ENCODE peak calls at places on chromosomes 5 and 9, in five cellular contexts. One of them, this sample, is unnamed.
A peak's percentile ranks its signal among the peaks of the same experiment; 100 is the strongest.

GRCh38 chr5:79850316-79850822 is 140.7 kb downstream of the MTX3 start:
- DNase-seq in PC-9: no peak
- DNase-seq in neural progenitor cell: peak; percentile 74
- DNase-seq in GM23248: peak; percentile 72
- DNase-seq in mesenchymal stem cell: no peak
- DNase-seq in this sample: no peak

GRCh38 chr5:80061005-80061404 is 25.9 kb downstream of the THBS4 start:
- DNase-seq in mesenchymal stem cell: peak; percentile 47
- DNase-seq in GM23248: no peak
- DNase-seq in neural progenitor cell: no peak
- DNase-seq in PC-9: no peak
- DNase-seq in this sample: no peak

GRCh38 chr9:126398403-126399058 is 71.9 kb downstream of the MVB12B start:
- DNase-seq in GM23248: peak; percentile 75
- DNase-seq in neural progenitor cell: peak; percentile 75
- DNase-seq in PC-9: no peak
- DNase-seq in mesenchymal stem cell: peak; percentile 60
- DNase-seq in this sample: peak; percentile 66

GRCh38 chr5:154205441-154206117 is 15.0 kb downstream of the GALNT10 start:
- DNase-seq in PC-9: no peak
- DNase-seq in neural progenitor cell: no peak
- DNase-seq in mesenchymal stem cell: peak; percentile 61
- DNase-seq in GM23248: peak; percentile 22
- DNase-seq in this sample: no peak

GRCh38 chr9:135526730-135527571 is 5.7 kb downstream of the LCN1 start:
- DNase-seq in neural progenitor cell: peak; percentile 31
- DNase-seq in GM23248: no peak
- DNase-seq in PC-9: no peak
- DNase-seq in mesenchymal stem cell: no peak
- DNase-seq in this sample: no peak

GRCh38 chr5:98072921-98073320 is 700.5 kb upstream of the RGMB start:
- DNase-seq in GM23248: no peak
- DNase-seq in mesenchymal stem cell: no peak
- DNase-seq in neural progenitor cell: no peak
- DNase-seq in PC-9: no peak
- DNase-seq in this sample: no peak

GRCh38 chr5:55510523-55510880 is 24.3 kb downstream of the PLPP1 start:
- DNase-seq in PC-9: no peak
- DNase-seq in mesenchymal stem cell: no peak
- DNase-seq in GM23248: no peak
- DNase-seq in neural progenitor cell: no peak
- DNase-seq in this sample: no peak

GRCh38 chr5:170182461-170182860 is 50.3 kb upstream of the C5orf58 start:
- DNase-seq in mesenchymal stem cell: no peak
- DNase-seq in PC-9: no peak
- DNase-seq in GM23248: no peak
- DNase-seq in neural progenitor cell: peak; percentile 34
- DNase-seq in this sample: no peak

GRCh38 chr5:66960373-66961137 is 236.0 kb downstream of the CD180 start:
- DNase-seq in GM23248: peak; percentile 47
- DNase-seq in neural progenitor cell: no peak
- DNase-seq in PC-9: no peak
- DNase-seq in mesenchymal stem cell: peak; percentile 32
- DNase-seq in this sample: no peak

GRCh38 chr5:8864053-8864452 is 681.8 kb downstream of the SEMA5A start:
- DNase-seq in PC-9: no peak
- DNase-seq in mesenchymal stem cell: peak; percentile 34
- DNase-seq in GM23248: peak; percentile 37
- DNase-seq in neural progenitor cell: peak; percentile 56
- DNase-seq in this sample: peak; percentile 85

GRCh38 chr5:154196955-154197652 is 6.6 kb downstream of the GALNT10 start:
- DNase-seq in neural progenitor cell: peak; percentile 43
- DNase-seq in mesenchymal stem cell: peak; percentile 76
- DNase-seq in GM23248: no peak
- DNase-seq in PC-9: peak; percentile 50
- DNase-seq in this sample: no peak

GRCh38 chr9:133331221-133331620 is 4.8 kb downstream of the SURF6 start:
- DNase-seq in GM23248: no peak
- DNase-seq in PC-9: no peak
- DNase-seq in mesenchymal stem cell: no peak
- DNase-seq in neural progenitor cell: no peak
- DNase-seq in this sample: no peak

GRCh38 chr5:77638763-77639451 is 394 bp upstream of the OTP start:
- DNase-seq in PC-9: no peak
- DNase-seq in GM23248: peak; percentile 35
- DNase-seq in mesenchymal stem cell: no peak
- DNase-seq in neural progenitor cell: peak; percentile 95
- DNase-seq in this sample: no peak

GRCh38 chr9:97553141-97553540 is 51.7 kb downstream of the TMOD1 start:
- DNase-seq in mesenchymal stem cell: no peak
- DNase-seq in PC-9: no peak
- DNase-seq in GM23248: no peak
- DNase-seq in neural progenitor cell: no peak
- DNase-seq in this sample: no peak

GRCh38 chr9:93996367-93996766 is 41.2 kb upstream of the BARX1 start:
- DNase-seq in PC-9: no peak
- DNase-seq in neural progenitor cell: no peak
- DNase-seq in mesenchymal stem cell: no peak
- DNase-seq in GM23248: no peak
- DNase-seq in this sample: no peak

GRCh38 chr5:174575043-174575442 is 149.3 kb upstream of the MSX2 start:
- DNase-seq in mesenchymal stem cell: no peak
- DNase-seq in neural progenitor cell: no peak
- DNase-seq in PC-9: no peak
- DNase-seq in GM23248: no peak
- DNase-seq in this sample: no peak
- H2AFZ ChIP-seq in mesenchymal stem cell: no peak overlapping the region
- H2AFZ ChIP-seq in neural progenitor cell: no peak overlapping the region
- H2AFZ ChIP-seq in PC-9: no peak overlapping the region
- H2AFZ ChIP-seq in GM23248: no peak overlapping the region
- H2AFZ ChIP-seq in this sample: no peak overlapping the region

GRCh38 chr5:103541567-103541966 is 21.0 kb downstream of the NUDT12 start:
- DNase-seq in GM23248: no peak
- DNase-seq in neural progenitor cell: no peak
- DNase-seq in PC-9: no peak
- DNase-seq in mesenchymal stem cell: no peak
- DNase-seq in this sample: no peak

GRCh38 chr5:103541114-103541513 is 21.5 kb downstream of the NUDT12 start:
- DNase-seq in neural progenitor cell: no peak
- DNase-seq in mesenchymal stem cell: no peak
- DNase-seq in PC-9: no peak
- DNase-seq in GM23248: no peak
- DNase-seq in this sample: no peak

GRCh38 chr5:103542441-103542840 is 20.1 kb downstream of the NUDT12 start:
- DNase-seq in PC-9: no peak
- DNase-seq in mesenchymal stem cell: no peak
- DNase-seq in GM23248: no peak
- DNase-seq in neural progenitor cell: no peak
- DNase-seq in this sample: peak; percentile 17

DNA sequence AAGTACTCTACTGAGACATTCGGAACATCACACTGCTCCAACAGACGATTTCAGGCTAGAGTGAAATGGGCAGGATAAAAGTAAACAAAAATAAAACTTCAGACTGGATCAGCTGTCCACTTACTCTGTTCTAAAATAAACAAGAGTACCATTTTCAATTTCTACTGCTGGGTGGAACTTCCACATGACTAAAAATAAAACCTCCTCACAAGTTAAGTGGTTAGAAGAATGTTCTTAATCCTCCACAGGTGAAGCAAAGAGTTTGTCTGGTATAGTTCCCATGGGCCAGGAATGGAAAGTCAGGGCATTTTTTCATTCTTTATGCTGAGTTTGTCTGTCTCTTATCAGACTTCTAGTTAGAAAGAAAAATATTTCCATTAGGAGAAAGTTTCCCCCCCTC is 15.7 kb downstream of the NUDT12 start:
- DNase-seq in GM23248: no peak
- DNase-seq in mesenchymal stem cell: no peak
- DNase-seq in neural progenitor cell: no peak
- DNase-seq in PC-9: no peak
- DNase-seq in this sample: no peak
- H2AFZ ChIP-seq in GM23248: no peak overlapping the region
- H2AFZ ChIP-seq in mesenchymal stem cell: no peak overlapping the region
- H2AFZ ChIP-seq in neural progenitor cell: no peak overlapping the region
- H2AFZ ChIP-seq in PC-9: no peak overlapping the region
- H2AFZ ChIP-seq in this sample: no peak overlapping the region

GRCh38 chr9:84111726-84112125 is 131.1 kb downstream of the RMI1 start:
- DNase-seq in mesenchymal stem cell: no peak
- DNase-seq in neural progenitor cell: no peak
- DNase-seq in PC-9: no peak
- DNase-seq in GM23248: peak; percentile 40
- DNase-seq in this sample: peak; percentile 24
- H2AFZ ChIP-seq in mesenchymal stem cell: no peak overlapping the region
- H2AFZ ChIP-seq in neural progenitor cell: no peak overlapping the region
- H2AFZ ChIP-seq in PC-9: no peak overlapping the region
- H2AFZ ChIP-seq in GM23248: no peak overlapping the region
- H2AFZ ChIP-seq in this sample: no peak overlapping the region

DNA sequence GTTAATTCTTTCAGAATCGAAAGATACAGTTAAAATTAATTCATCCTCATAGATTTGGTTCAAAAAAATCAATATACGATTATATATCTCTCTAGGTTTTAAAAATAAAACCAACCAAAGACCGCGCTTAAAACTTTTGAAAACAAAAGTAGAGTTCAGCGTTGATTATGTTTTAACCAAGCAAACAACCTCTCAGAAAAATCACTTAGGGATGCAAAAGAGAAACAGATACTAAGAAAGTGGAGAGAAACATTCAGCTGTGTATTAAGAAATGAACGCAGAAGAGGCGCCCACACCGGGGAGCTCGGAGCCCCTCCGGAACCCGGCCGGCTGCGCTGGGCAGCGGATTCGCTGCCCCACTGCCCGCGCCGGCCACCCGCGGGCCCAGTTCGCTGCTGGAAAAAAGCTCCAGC is 1.4 kb downstream of the PITX1 start:
- DNase-seq in mesenchymal stem cell: peak; percentile 29
- DNase-seq in PC-9: no peak
- DNase-seq in GM23248: peak; percentile 15
- DNase-seq in neural progenitor cell: no peak
- DNase-seq in this sample: no peak
- H2AFZ ChIP-seq in mesenchymal stem cell: no peak overlapping the region
- H2AFZ ChIP-seq in PC-9: peak overlapping the region; percentile 95
- H2AFZ ChIP-seq in GM23248: peak overlapping the region; percentile 26
- H2AFZ ChIP-seq in neural progenitor cell: no peak overlapping the region
- H2AFZ ChIP-seq in this sample: peak overlapping the region; percentile 58